ENCODE peak calls at places on chromosomes 2 and 18, in six cellular contexts. N is GOT3; R is cardiac fibroblast; Y is KBM-7; G is stimulated activated CD4-positive, alpha-beta T cell treated with anti-CD3 and anti-CD28 coated beads, Interleukin-1b, Interleukin-23, amount 100 ng/mL, for 24 hours; J is activated effector memory CD4-positive, alpha-beta T cell treated with Interleukin-2 at 50 U/mL for 16 hours. H is an unnamed sample.

GRCh38 chr2:143513081-143513480 is 383.9 kb downstream of the ARHGAP15 start:
- DNase-seq in N (no peak), J (no peak), R (peak), G (no peak), Y (peak), H (no peak)

GRCh38 chr2:100011272-100011711 is 131.1 kb downstream of the AFF3 start:
- DNase-seq in Y (no peak), N (no peak), R (peak), G (no peak), J (no peak), H (no peak)

GRCh38 chr2:19360881-19361321 is 2.5 kb upstream of the OSR1 start:
- DNase-seq in G (no peak), N (no peak), Y (no peak), J (no peak), R (no peak), H (no peak)

GRCh38 chr18:59423251-59423650 is 64.2 kb upstream of the LMAN1 start:
- DNase-seq in J (no peak), G (no peak), N (no peak), Y (no peak), R (peak), H (no peak)

GRCh38 chr2:41698787-41699422 is 348.9 kb upstream of the PKDCC start:
- DNase-seq in N (no peak), G (peak), R (peak), Y (peak), J (no peak), H (no peak)

GRCh38 chr2:72011791-72012190 is 135.9 kb downstream of the CYP26B1 start:
- DNase-seq in R (no peak), Y (no peak), G (no peak), N (no peak), J (no peak), H (no peak)

GRCh38 chr2:234406085-234406484 is 90.8 kb downstream of the ARL4C start:
- DNase-seq in J (no peak), Y (no peak), N (no peak), R (no peak), G (no peak), H (no peak)

GRCh38 chr2:84494070-84494469 is 22.2 kb upstream of the DNAH6 start:
- DNase-seq in Y (no peak), J (no peak), N (no peak), R (no peak), G (no peak), H (no peak)

GRCh38 chr2:237714690-237715458 is 83.7 kb upstream of the RBM44 start:
- DNase-seq in J (no peak), Y (no peak), N (no peak), G (no peak), R (peak), H (no peak)

GRCh38 chr2:120740765-120741513 is 5.3 kb downstream of the GLI2 start:
- DNase-seq in R (peak), J (no peak), N (no peak), Y (no peak), G (no peak), H (no peak)

GRCh38 chr2:43389581-43390466 is 163.4 kb upstream of the ZFP36L2 start:
- DNase-seq in Y (no peak), G (no peak), J (no peak), N (no peak), R (no peak), H (no peak)

GRCh38 chr2:38037757-38038615 is 38.0 kb downstream of the CYP1B1 start:
- DNase-seq in N (no peak), J (no peak), R (peak), G (no peak), Y (peak), H (no peak)

GRCh38 chr2:9071032-9071431 is 67.5 kb upstream of the MBOAT2 start:
- DNase-seq in Y (no peak), N (no peak), J (no peak), G (no peak), R (no peak), H (no peak)

GRCh38 chr18:73669299-73669698 is 478.3 kb downstream of the FBXO15 start:
- DNase-seq in Y (no peak), N (no peak), R (peak), J (no peak), G (no peak), H (no peak)

GRCh38 chr2:154846842-154847241 is 148.3 kb downstream of the KCNJ3 start:
- DNase-seq in J (no peak), R (no peak), G (no peak), Y (no peak), N (no peak), H (no peak)

GRCh38 chr2:175030380-175031271 is 25.4 kb upstream of the CHN1 start:
- DNase-seq in R (peak), G (no peak), N (no peak), Y (peak), J (no peak), H (no peak)

GRCh38 chr2:233113114-233113452 is 52.9 kb downstream of the INPP5D start:
- DNase-seq in G (no peak), Y (no peak), R (peak), N (no peak), J (no peak), H (no peak)

GRCh38 chr2:233049194-233049761 is 10.9 kb upstream of the INPP5D start:
- DNase-seq in N (no peak), G (no peak), Y (no peak), J (no peak), R (peak), H (no peak)

GRCh38 chr2:46719499-46719898 is 196.1 kb downstream of the MCFD2 start:
- DNase-seq in N (no peak), G (no peak), R (peak), J (no peak), Y (no peak), H (no peak)

GRCh38 chr18:13256444-13257305 is 38.1 kb downstream of the LDLRAD4 start:
- DNase-seq in R (no peak), Y (no peak), N (no peak), J (no peak), G (no peak), H (no peak)

GRCh38 chr2:227376911-227377396 is 2.2 kb downstream of the TM4SF20 start:
- DNase-seq in G (no peak), N (no peak), Y (no peak), J (no peak), R (peak), H (no peak)

GRCh38 chr2:234031207-234031606 is 19.3 kb upstream of the SPP2 start:
- DNase-seq in Y (no peak), N (no peak), R (no peak), G (no peak), J (no peak), H (no peak)

GRCh38 chr2:13652531-13653313 is 936.0 kb downstream of the TRIB2 start:
- DNase-seq in Y (no peak), R (no peak), J (no peak), N (no peak), G (no peak), H (no peak)

GRCh38 chr2:235541016-235541415 is 47.2 kb downstream of the AGAP1 start:
- DNase-seq in N (no peak), J (no peak), G (no peak), Y (no peak), R (no peak), H (no peak)

GRCh38 chr18:36693931-36694661 is 134.7 kb downstream of the TPGS2 start:
- DNase-seq in J (no peak), Y (no peak), R (no peak), N (no peak), G (no peak), H (no peak)

GRCh38 chr2:41922177-41922576 is 125.6 kb upstream of the PKDCC start:
- DNase-seq in R (peak), G (no peak), J (no peak), Y (peak), N (no peak), H (no peak)